ENCODE peak calls at places on chromosome 22, in four cellular contexts. V is WTC11, O is A549, B is HepG2. M is an unnamed sample.

GRCh38 chr22:20107471-20107901 is 8.4 kb upstream of the RANBP1 start:
- DNase-seq in V (no peak), O (no peak), B (no peak), M (no peak)

GRCh38 chr22:20794132-20794990 is 20.4 kb downstream of the SERPIND1 start:
- DNase-seq in V (no peak), O (no peak), B (no peak), M (no peak)

GRCh38 chr22:35379146-35379993 is 1.5 kb upstream of the HMOX1 start:
- DNase-seq in V (no peak), O (no peak), B (peak; percentile 79), M (no peak)

GRCh38 chr22:28911777-28912669 is 28.7 kb downstream of the ZNRF3 start:
- DNase-seq in V (no peak), O (peak; percentile 10), B (peak; percentile 89), M (no peak)

GRCh38 chr22:26785942-26786341 is 128.6 kb downstream of the MIAT start:
- DNase-seq in V (no peak), O (no peak), B (no peak), M (no peak)

GRCh38 chr22:27886843-27887151 is 32.3 kb downstream of the PITPNB start:
- DNase-seq in V (no peak), O (no peak), B (no peak), M (no peak)

GRCh38 chr22:21606775-21607174 is 23.0 kb downstream of the YDJC start:
- DNase-seq in V (no peak), O (no peak), B (no peak), M (no peak)

GRCh38 chr22:19998232-19998951 is 18.2 kb downstream of the ARVCF start:
- DNase-seq in V (no peak), O (no peak), B (no peak), M (no peak)

GRCh38 chr22:39090426-39091064 is 6.5 kb upstream of the APOBEC3H start:
- DNase-seq in V (no peak), O (no peak), B (no peak), M (no peak)

GRCh38 chr22:19878461-19879247 is 24.0 kb upstream of the GNB1L start:
- DNase-seq in V (peak; percentile 8), O (no peak), B (no peak), M (no peak)

GRCh38 chr22:29141078-29141688 is 64.5 kb upstream of the EMID1 start:
- DNase-seq in V (no peak), O (no peak), B (no peak), M (no peak)

GRCh38 chr22:34903416-34903815 is 162.5 kb upstream of the ISX start:
- DNase-seq in V (no peak), O (no peak), B (no peak), M (no peak)

GRCh38 chr22:42692239-42693054 is 28.2 kb downstream of the A4GALT start:
- DNase-seq in V (no peak), O (no peak), B (no peak), M (no peak)

GRCh38 chr22:32754413-32755041 is 47.0 kb upstream of the TIMP3 start:
- DNase-seq in V (no peak), O (no peak), B (peak; percentile 83), M (no peak)

GRCh38 chr22:30004689-30005088 is 75.6 kb upstream of the HORMAD2 start:
- DNase-seq in V (no peak), O (no peak), B (no peak), M (no peak)

GRCh38 chr22:19848298-19849224 is 6.1 kb downstream of the GNB1L start:
- DNase-seq in V (no peak), O (peak; percentile 21), B (no peak), M (peak; percentile 82)

GRCh38 chr22:27601195-27601594 is 200.4 kb downstream of the MN1 start:
- DNase-seq in V (no peak), O (no peak), B (no peak), M (no peak)

GRCh38 chr22:49701380-49702067 is 126.1 kb downstream of the BRD1 start:
- DNase-seq in V (no peak), O (no peak), B (no peak), M (no peak)

GRCh38 chr22:47019012-47019790 is 256.8 kb downstream of the TBC1D22A start:
- DNase-seq in V (no peak), O (no peak), B (no peak), M (no peak)

GRCh38 chr22:20464096-20464614 is 26.5 kb upstream of the SCARF2 start:
- DNase-seq in V (no peak), O (no peak), B (no peak), M (no peak)

GRCh38 chr22:27407369-27407985 is 394.1 kb downstream of the MN1 start:
- DNase-seq in V (no peak), O (no peak), B (no peak), M (no peak)

GRCh38 chr22:45997775-45998637 is 21.0 kb upstream of the WNT7B start:
- DNase-seq in V (no peak), O (no peak), B (no peak), M (no peak)

GRCh38 chr22:38415046-38415445 is 40.0 kb downstream of the KCNJ4 start:
- DNase-seq in V (peak; percentile 18), O (no peak), B (no peak), M (no peak)

GRCh38 chr22:29427176-29427760 is 11.1 kb upstream of the RFPL1 start:
- DNase-seq in V (no peak), O (no peak), B (no peak), M (no peak)

GRCh38 chr22:44357962-44358553 is 45.3 kb upstream of the SHISAL1 start:
- DNase-seq in V (peak; percentile 10), O (no peak), B (no peak), M (no peak)
- TF ChIP-seq HMGXB4 in V (no peak), O (no peak), B (no peak), M (no peak)

GRCh38 chr22:36855478-36855877 is 5.3 kb upstream of the NCF4 start:
- DNase-seq in V (no peak), O (no peak), B (no peak), M (no peak)

GRCh38 chr22:36856121-36856791 is 4.5 kb upstream of the NCF4 start:
- DNase-seq in V (peak; percentile 94), O (peak; percentile 57), B (peak; percentile 66), M (peak; percentile 88)

GRCh38 chr22:36850682-36851081 is 10.1 kb upstream of the NCF4 start:
- DNase-seq in V (no peak), O (no peak), B (no peak), M (no peak)

GRCh38 chr22:36852056-36852973 is 8.5 kb upstream of the NCF4 start:
- DNase-seq in V (no peak), O (no peak), B (no peak), M (no peak)

DNA sequence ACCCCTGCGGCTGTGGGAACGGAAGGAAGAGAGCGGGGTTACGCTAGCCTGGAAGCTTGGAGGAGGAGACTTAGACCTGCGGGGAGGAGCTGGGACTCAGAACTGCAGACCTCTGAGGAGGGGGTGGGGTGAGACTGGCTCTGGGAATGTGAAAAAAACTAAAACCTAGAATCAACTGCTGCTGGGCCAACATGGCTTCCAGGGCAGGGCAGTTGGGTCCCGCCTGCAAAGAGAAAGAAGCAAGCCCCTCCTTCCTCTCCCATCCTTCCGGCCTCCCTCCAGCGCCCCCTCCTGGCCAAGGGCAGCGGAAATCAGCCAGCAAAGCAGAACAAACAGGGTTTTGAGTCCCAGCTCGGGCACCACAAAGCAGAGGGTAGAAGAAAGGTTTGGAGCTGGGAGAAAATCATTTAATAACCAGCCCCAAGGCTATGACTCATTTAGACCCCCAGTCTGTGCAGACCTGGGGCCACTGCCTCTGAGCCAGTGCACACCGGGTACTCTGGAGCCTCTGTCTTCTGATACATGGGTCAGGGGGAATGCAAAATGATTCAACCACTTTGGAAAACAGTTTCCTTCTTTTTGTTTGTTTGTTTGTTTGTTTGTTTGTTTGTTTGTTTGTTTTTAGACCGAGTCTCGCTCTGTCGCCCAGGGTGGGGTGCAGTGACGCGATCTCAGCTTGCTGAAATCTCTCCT is 7.3 kb upstream of the NCF4 start:
- DNase-seq in V (peak; percentile 93), O (peak; percentile 22), B (peak; percentile 25), M (peak; percentile 72)
- TF ChIP-seq HMGXB4 in V (no peak), O (no peak), B (no peak), M (no peak)

GRCh38 chr22:17056058-17056457 is 28.7 kb upstream of the IL17RA start:
- DNase-seq in V (no peak), O (no peak), B (no peak), M (no peak)

GRCh38 chr22:17056807-17057206 is 28.0 kb upstream of the IL17RA start:
- DNase-seq in V (no peak), O (no peak), B (no peak), M (no peak)

GRCh38 chr22:17057959-17058814 is 26.6 kb upstream of the IL17RA start:
- DNase-seq in V (peak; percentile 73), O (peak; percentile 37), B (peak; percentile 57), M (peak; percentile 81)

GRCh38 chr22:17063372-17064106 is 21.3 kb upstream of the IL17RA start:
- DNase-seq in V (no peak), O (no peak), B (no peak), M (no peak)

GRCh38 chr22:17060126-17060525 is 24.7 kb upstream of the IL17RA start:
- DNase-seq in V (no peak), O (no peak), B (no peak), M (no peak)
- TF ChIP-seq HMGXB4 in V (no peak), O (no peak), B (no peak), M (no peak)

GRCh38 chr22:23288301-23289129 is 108.2 kb downstream of the BCR start:
- DNase-seq in V (no peak), O (no peak), B (no peak), M (peak; percentile 66)

GRCh38 chr22:23289130-23289503 is 108.8 kb downstream of the BCR start:
- DNase-seq in V (no peak), O (no peak), B (no peak), M (peak; percentile 61)

GRCh38 chr22:23292453-23293350 is 112.4 kb downstream of the BCR start:
- DNase-seq in V (no peak), O (no peak), B (no peak), M (no peak)

GRCh38 chr22:23291806-23292452 is 111.6 kb downstream of the BCR start:
- DNase-seq in V (no peak), O (no peak), B (no peak), M (no peak)

GRCh38 chr22:23289851-23290724 is 109.8 kb downstream of the BCR start:
- DNase-seq in V (peak; percentile 86), O (peak; percentile 69), B (peak; percentile 80), M (peak; percentile 92)
- TF ChIP-seq HMGXB4 in V (no peak), O (no peak), B (no peak), M (no peak)

GRCh38 chr22:22817468-22818201 is 70.0 kb upstream of the IGLL5 start:
- DNase-seq in V (no peak), O (peak; percentile 7), B (no peak), M (peak; percentile 79)

GRCh38 chr22:22816766-22817410 is 70.7 kb upstream of the IGLL5 start:
- DNase-seq in V (no peak), O (no peak), B (no peak), M (no peak)

GRCh38 chr22:22815397-22816170 is 72.0 kb upstream of the IGLL5 start:
- DNase-seq in V (no peak), O (no peak), B (no peak), M (no peak)

GRCh38 chr22:22814666-22815396 is 72.8 kb upstream of the IGLL5 start:
- DNase-seq in V (no peak), O (no peak), B (no peak), M (no peak)

DNA sequence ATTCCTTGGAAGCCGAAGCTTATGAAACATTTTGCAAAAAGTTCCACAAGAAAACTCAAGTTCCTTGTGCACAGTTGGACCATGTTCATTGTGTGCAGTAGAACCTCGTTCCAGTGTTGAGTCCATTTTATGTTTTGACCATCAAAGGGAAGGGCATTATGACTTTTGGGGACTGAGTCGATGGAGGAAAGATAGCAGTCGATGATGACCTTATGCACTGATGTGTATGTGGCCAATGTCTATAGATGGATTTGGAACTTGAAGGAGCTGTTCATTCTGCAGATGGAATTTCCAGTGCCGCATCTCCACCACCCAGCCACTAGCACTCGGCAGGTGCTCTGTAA is 71.5 kb upstream of the IGLL5 start:
- DNase-seq in V (no peak), O (no peak), B (no peak), M (no peak)
- TF ChIP-seq HMGXB4 in V (no peak), O (no peak), B (no peak), M (no peak)